ENCODE peak calls at places on chromosomes 12 and 14, in seven cellular contexts. P is ELR, W is C1 segment of cervical spinal cord, C is T-helper 2 cell, E is T-helper 9 cell, Q is NCI-H2171, Z is cerebellar cortex. S is an unnamed sample.

GRCh38 chr12:124630791-124631313 is 63.4 kb upstream of the NCOR2 start:
- DNase-seq in P (no peak), W (no peak), C (no peak), E (no peak), Q (no peak), Z (no peak), S (no peak)

GRCh38 chr12:52201520-52201839 is 9.7 kb upstream of the KRT80 start:
- DNase-seq in P (no peak), W (no peak), C (no peak), E (no peak), Q (no peak), Z (no peak), S (no peak)

GRCh38 chr14:94474581-94475031 is 1.4 kb downstream of the SERPINA9 start:
- DNase-seq in P (peak), W (no peak), C (no peak), E (no peak), Q (no peak), Z (no peak), S (no peak)

GRCh38 chr14:36664322-36665193 is 2.9 kb downstream of the PAX9 start:
- DNase-seq in P (no peak), W (no peak), C (no peak), E (no peak), Q (no peak), Z (no peak), S (no peak)

GRCh38 chr12:45615268-45615667 is 114.2 kb upstream of the ARID2 start:
- DNase-seq in P (peak), W (no peak), C (no peak), E (no peak), Q (no peak), Z (no peak), S (peak)

GRCh38 chr14:21894003-21894897 is 220.6 kb upstream of the OR4E1 start:
- DNase-seq in P (no peak), W (no peak), C (peak), E (peak), Q (no peak), Z (no peak), S (no peak)

GRCh38 chr12:66624806-66625205 is 54.1 kb downstream of the GRIP1 start:
- DNase-seq in P (no peak), W (no peak), C (no peak), E (no peak), Q (no peak), Z (no peak), S (no peak)

GRCh38 chr12:94074970-94075695 is 73.2 kb upstream of the PLXNC1 start:
- DNase-seq in P (peak), W (peak), C (no peak), E (no peak), Q (peak), Z (peak), S (peak)

GRCh38 chr12:102965281-102966155 is 8.0 kb downstream of the ASCL1 start:
- DNase-seq in P (no peak), W (peak), C (no peak), E (no peak), Q (no peak), Z (no peak), S (no peak)

GRCh38 chr12:124379938-124380754 is 85.3 kb downstream of the RFLNA start:
- DNase-seq in P (peak), W (peak), C (no peak), E (no peak), Q (no peak), Z (peak), S (peak)

GRCh38 chr14:81555051-81555450 is 21.4 kb upstream of the SEL1L start:
- DNase-seq in P (no peak), W (no peak), C (no peak), E (no peak), Q (peak), Z (no peak), S (no peak)

GRCh38 chr14:72554994-72555608 is 338.8 kb downstream of the DPF3 start:
- DNase-seq in P (no peak), W (no peak), C (no peak), E (no peak), Q (no peak), Z (peak), S (no peak)

GRCh38 chr12:2749580-2749979 is 45.2 kb upstream of the FKBP4 start:
- DNase-seq in P (no peak), W (no peak), C (no peak), E (no peak), Q (no peak), Z (no peak), S (no peak)

GRCh38 chr12:131901431-131902331 is 7.3 kb downstream of the ULK1 start:
- DNase-seq in P (no peak), W (no peak), C (no peak), E (no peak), Q (no peak), Z (no peak), S (no peak)

GRCh38 chr14:65069874-65070709 is 32.2 kb downstream of the MAX start:
- DNase-seq in P (no peak), W (no peak), C (no peak), E (no peak), Q (peak), Z (peak), S (no peak)

GRCh38 chr12:132597333-132598283 is 12.8 kb downstream of the LRCOL1 start:
- DNase-seq in P (peak), W (no peak), C (no peak), E (peak), Q (peak), Z (peak), S (peak)

GRCh38 chr14:79342942-79343341 is 868.4 kb downstream of the DIO2 start:
- DNase-seq in P (no peak), W (no peak), C (no peak), E (no peak), Q (no peak), Z (no peak), S (no peak)

GRCh38 chr12:77407951-77408350 is 342.6 kb upstream of the E2F7 start:
- DNase-seq in P (no peak), W (no peak), C (no peak), E (no peak), Q (no peak), Z (no peak), S (no peak)

GRCh38 chr12:19398376-19399363 is 40.6 kb upstream of the AEBP2 start:
- DNase-seq in P (no peak), W (no peak), C (no peak), E (no peak), Q (no peak), Z (no peak), S (no peak)

GRCh38 chr14:91834571-91834970 is 32.8 kb downstream of the TC2N start:
- DNase-seq in P (no peak), W (no peak), C (no peak), E (no peak), Q (no peak), Z (no peak), S (no peak)

GRCh38 chr14:59768855-59769254 is 101.7 kb downstream of the RTN1 start:
- DNase-seq in P (peak), W (no peak), C (no peak), E (no peak), Q (no peak), Z (no peak), S (peak)

GRCh38 chr14:88683119-88683518 is 109.6 kb downstream of the EML5 start:
- DNase-seq in P (no peak), W (no peak), C (no peak), E (no peak), Q (no peak), Z (no peak), S (no peak)

GRCh38 chr14:48943913-48944312 is 642.3 kb downstream of the RPS29 start:
- DNase-seq in P (no peak), W (no peak), C (no peak), E (no peak), Q (no peak), Z (no peak), S (no peak)

GRCh38 chr12:31466768-31467167 is 124.2 kb downstream of the DENND5B start:
- DNase-seq in P (peak), W (no peak), C (no peak), E (no peak), Q (no peak), Z (no peak), S (peak)

GRCh38 chr14:99257673-99258221 is 14.2 kb downstream of the BCL11B start:
- DNase-seq in P (no peak), W (no peak), C (no peak), E (no peak), Q (no peak), Z (no peak), S (no peak)

GRCh38 chr14:61558271-61558670 is 137.0 kb upstream of the HIF1A start:
- DNase-seq in P (no peak), W (no peak), C (no peak), E (no peak), Q (peak), Z (no peak), S (no peak)

GRCh38 chr12:116806845-116807440 is 68.8 kb downstream of the RNFT2 start:
- DNase-seq in P (no peak), W (no peak), C (no peak), E (no peak), Q (no peak), Z (no peak), S (no peak)

GRCh38 chr12:10740182-10740581 is 17.1 kb upstream of the YBX3 start:
- DNase-seq in P (peak), W (no peak), C (no peak), E (no peak), Q (no peak), Z (no peak), S (no peak)

GRCh38 chr12:57838594-57839302 is 7.8 kb downstream of the CTDSP2 start:
- DNase-seq in P (peak), W (no peak), C (no peak), E (no peak), Q (no peak), Z (peak), S (peak)

GRCh38 chr12:95385246-95385645 is 88.7 kb upstream of the METAP2 start:
- DNase-seq in P (peak), W (no peak), C (no peak), E (no peak), Q (no peak), Z (peak), S (peak)

GRCh38 chr12:121505513-121505912 is 75.3 kb downstream of the KDM2B start:
- DNase-seq in P (peak), W (no peak), C (no peak), E (no peak), Q (no peak), Z (no peak), S (no peak)

GRCh38 chr14:61556455-61556854 is 138.9 kb upstream of the HIF1A start:
- DNase-seq in P (no peak), W (no peak), C (no peak), E (no peak), Q (no peak), Z (no peak), S (no peak)

GRCh38 chr12:22083167-22083566 is 37.1 kb downstream of the CMAS start:
- DNase-seq in P (peak), W (no peak), C (no peak), E (no peak), Q (no peak), Z (peak), S (peak)

GRCh38 chr12:53328043-53328435 is 6.6 kb upstream of the AAAS start:
- DNase-seq in P (peak), W (no peak), C (no peak), E (no peak), Q (no peak), Z (no peak), S (no peak)

GRCh38 chr12:118360785-118361404 is 11.8 kb downstream of the TAOK3 start:
- DNase-seq in P (peak), W (no peak), C (no peak), E (no peak), Q (no peak), Z (no peak), S (peak)

GRCh38 chr12:18932715-18933114 is 194.8 kb downstream of the CAPZA3 start:
- DNase-seq in P (no peak), W (no peak), C (no peak), E (no peak), Q (no peak), Z (no peak), S (peak)

GRCh38 chr12:126342866-126343265 is 1277.6 kb downstream of the AACS start:
- DNase-seq in P (no peak), W (no peak), C (no peak), E (no peak), Q (no peak), Z (no peak), S (no peak)

GRCh38 chr12:117980621-117981020 is 11.8 kb upstream of the KSR2 start:
- DNase-seq in P (no peak), W (no peak), C (no peak), E (no peak), Q (no peak), Z (no peak), S (peak)

GRCh38 chr14:74601982-74602381 is 10.1 kb downstream of the LTBP2 start:
- DNase-seq in P (no peak), W (no peak), C (no peak), E (no peak), Q (no peak), Z (no peak), S (no peak)

GRCh38 chr14:50677527-50678063 is 9.5 kb upstream of the SAV1 start:
- DNase-seq in P (peak), W (no peak), C (no peak), E (no peak), Q (no peak), Z (no peak), S (peak)

S was measured in HCEC 1CT.